ENCODE peak calls at places on chromosome 5, in five cellular contexts. S is prostate gland; C is PC-3; W is effector memory CD4-positive, alpha-beta T cell; A is CD4-positive, alpha-beta memory T cell. H is an unnamed sample. For H3K9me3, the result is how much of the 10 kb centered on the place peaks cover.

GRCh38 chr5:103256178-103256577 is 2.4 kb upstream of the MACIR start:
- DNase-seq in S (no peak), C (peak), W (no peak), A (no peak), H (no peak)

GRCh38 chr5:101806410-101806809 is 489.7 kb downstream of the SLCO4C1 start:
- DNase-seq in A (no peak), S (no peak), W (no peak), C (no peak), H (no peak)

GRCh38 chr5:172173771-172174170 is 14.3 kb downstream of the STK10 start:
- DNase-seq in W (peak), C (peak), A (peak), S (no peak), H (no peak)

GRCh38 chr5:150410524-150411244 is 2.0 kb downstream of the CD74 start:
- DNase-seq in A (peak), W (peak), S (peak), C (peak), H (peak)

GRCh38 chr5:159990506-159990905 is 18.4 kb upstream of the TTC1 start:
- DNase-seq in S (no peak), A (no peak), W (no peak), C (peak), H (no peak)

GRCh38 chr5:87231037-87231808 is 36.5 kb upstream of the RASA1 start:
- DNase-seq in C (peak), A (peak), S (no peak), W (peak), H (no peak)

GRCh38 chr5:78594946-78595921 is 53.3 kb downstream of the LHFPL2 start:
- DNase-seq in A (no peak), W (no peak), S (peak), C (peak), H (no peak)

GRCh38 chr5:80937591-80937990 is 22.6 kb upstream of the RASGRF2 start:
- DNase-seq in A (no peak), W (no peak), S (no peak), C (peak), H (no peak)

GRCh38 chr5:72152506-72152905 is 45.2 kb downstream of the MAP1B start:
- DNase-seq in C (no peak), W (no peak), A (no peak), S (no peak), H (no peak)

GRCh38 chr5:74040065-74040551 is 414.1 kb downstream of the ARHGEF28 start:
- DNase-seq in S (no peak), W (no peak), A (no peak), C (peak), H (no peak)

GRCh38 chr5:17000296-17000939 is 64.3 kb upstream of the MYO10 start:
- DNase-seq in W (no peak), S (no peak), C (peak), A (no peak), H (no peak)

GRCh38 chr5:1137567-1138444 is 25.9 kb upstream of the SLC12A7 start:
- DNase-seq in W (no peak), S (no peak), C (peak), A (no peak), H (no peak)

GRCh38 chr5:118468085-118468484 is 520.3 kb downstream of the DTWD2 start:
- DNase-seq in A (no peak), C (no peak), S (no peak), W (no peak), H (no peak)

GRCh38 chr5:90477816-90478215 is 3.2 kb downstream of the POLR3G start:
- DNase-seq in W (no peak), C (no peak), S (no peak), A (no peak), H (no peak)

GRCh38 chr5:36304095-36304494 is 2.4 kb upstream of the RANBP3L start:
- DNase-seq in A (no peak), S (no peak), W (no peak), C (no peak), H (no peak)

GRCh38 chr5:12625667-12626263 is 721.5 kb upstream of the CTNND2 start:
- DNase-seq in W (no peak), S (no peak), A (no peak), C (no peak), H (no peak)
- H3K9me3 ChIP-seq in W (under half), S (under half), A (under half), C (under half), H (under half)

DNA sequence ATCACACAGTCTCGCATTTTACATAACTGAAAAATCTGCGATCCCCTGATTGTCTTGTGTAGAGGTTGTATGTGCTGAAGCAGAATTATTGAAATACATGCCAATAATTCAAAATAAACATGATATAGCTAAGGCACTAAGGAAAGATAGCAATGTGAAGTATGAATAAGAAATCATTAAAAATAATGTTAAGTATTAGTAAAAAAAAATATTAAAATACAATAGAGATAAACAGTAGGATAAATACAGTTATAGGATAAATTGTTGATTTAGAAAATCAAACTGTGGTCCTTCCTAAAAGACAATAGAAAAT is 121.1 kb downstream of the FBXL17 start:
- DNase-seq in C (no peak), A (no peak), W (no peak), S (no peak), H (no peak)
- H3K4me3 ChIP-seq in C (no peak), A (no peak), W (no peak), S (no peak), H (no peak)

DNA sequence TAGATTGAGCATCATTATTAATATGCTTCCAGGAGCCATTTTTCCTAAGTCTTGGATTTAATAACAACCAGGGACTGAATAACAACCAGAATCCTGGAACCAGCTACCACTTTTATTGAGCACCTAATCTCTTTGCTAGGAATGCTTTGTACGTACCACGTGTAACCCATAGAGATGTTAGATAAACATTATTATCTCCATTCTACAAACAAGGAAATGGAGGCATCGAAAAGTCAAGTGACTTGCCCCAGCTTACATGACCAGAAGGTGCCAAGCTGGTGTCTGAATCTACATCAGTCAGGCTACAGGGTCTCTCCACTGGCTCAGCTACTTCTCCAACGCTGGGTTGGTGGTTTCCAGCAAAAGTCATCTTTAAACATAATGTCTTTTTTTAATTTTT is 256.1 kb upstream of the ANKRD55 start:
- DNase-seq in S (no peak), C (no peak), A (no peak), W (no peak), H (no peak)
- H3K9me3 ChIP-seq in S (under half), C (under half), A (under half), W (under half), H (under half)

GRCh38 chr5:33890147-33890546 is 1.6 kb downstream of the ADAMTS12 start:
- DNase-seq in A (no peak), S (no peak), C (no peak), W (no peak), H (no peak)

GRCh38 chr5:33891731-33892418 is at the start of gene ADAMTS12:
- DNase-seq in C (no peak), A (no peak), S (no peak), W (no peak), H (no peak)

GRCh38 chr5:33888582-33888981 is 3.2 kb downstream of the ADAMTS12 start:
- DNase-seq in W (no peak), S (no peak), A (no peak), C (no peak), H (no peak)

GRCh38 chr5:33892419-33893151 is 795 bp upstream of the ADAMTS12 start:
- DNase-seq in C (peak), W (no peak), A (no peak), S (no peak), H (no peak)

GRCh38 chr5:33890633-33891032 is 1.2 kb downstream of the ADAMTS12 start:
- DNase-seq in A (no peak), C (no peak), W (no peak), S (no peak), H (no peak)
- H3K4me3 ChIP-seq in A (no peak), C (no peak), W (no peak), S (no peak), H (no peak)

DNA sequence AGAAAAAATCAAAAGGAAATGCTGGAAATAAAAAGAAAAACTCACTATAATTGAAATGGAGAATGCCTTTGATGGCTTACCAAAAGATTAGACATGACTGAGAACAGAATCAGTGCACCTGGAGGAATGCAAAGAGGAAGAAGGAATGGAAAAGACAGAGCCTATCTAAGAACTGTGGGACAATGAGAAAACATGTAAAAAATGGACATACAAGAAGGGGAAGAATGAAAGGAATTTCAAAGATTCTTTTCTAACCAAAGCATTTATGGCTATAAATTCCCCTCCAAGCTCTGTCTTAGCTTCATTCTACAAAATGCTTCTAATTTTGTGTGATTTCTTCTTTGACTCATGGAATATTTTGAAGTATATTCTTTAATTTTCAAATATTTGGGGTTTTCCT is 47.5 kb upstream of the CLK4 start:
- DNase-seq in W (no peak), S (no peak), C (no peak), A (no peak), H (no peak)
- H3K9me3 ChIP-seq in W (under half), S (under half), C (under half), A (under half), H (under half)

GRCh38 chr5:173616577-173617118 is at the start of gene BOD1:
- DNase-seq in S (peak), W (peak), A (peak), C (peak), H (peak)

GRCh38 chr5:173613433-173614144 is 2.9 kb downstream of the BOD1 start:
- DNase-seq in W (no peak), S (no peak), A (no peak), C (no peak), H (no peak)

GRCh38 chr5:173614591-173614990 is 1.9 kb downstream of the BOD1 start:
- DNase-seq in W (no peak), C (no peak), A (no peak), S (no peak), H (no peak)

GRCh38 chr5:173618927-173619519 is 2.6 kb upstream of the BOD1 start:
- DNase-seq in W (peak), A (peak), C (peak), S (peak), H (peak)

GRCh38 chr5:173615884-173616576 is 420 bp downstream of the BOD1 start:
- DNase-seq in W (peak), S (peak), A (peak), C (peak), H (peak)
- H3K4me3 ChIP-seq in W (peak), S (peak), A (peak), C (peak), H (peak)

GRCh38 chr5:141421489-141421855 is 621 bp downstream of the PCDHGA11 start:
- DNase-seq in W (no peak), S (no peak), A (no peak), C (no peak), H (no peak)
- H3K9me3 ChIP-seq in W (under half), S (under half), A (under half), C (under half), H (half or more)

GRCh38 chr5:5341531-5342292 is 80.8 kb upstream of the ICE1 start:
- DNase-seq in S (no peak), A (no peak), W (no peak), C (peak), H (no peak)

GRCh38 chr5:5342784-5343183 is 79.7 kb upstream of the ICE1 start:
- DNase-seq in C (peak), A (no peak), S (no peak), W (no peak), H (no peak)

GRCh38 chr5:5343581-5343980 is 78.9 kb upstream of the ICE1 start:
- DNase-seq in C (no peak), W (no peak), A (no peak), S (no peak), H (no peak)

GRCh38 chr5:5339257-5339656 is 83.2 kb upstream of the ICE1 start:
- DNase-seq in W (no peak), A (no peak), S (no peak), C (no peak), H (no peak)

GRCh38 chr5:5340206-5340729 is 82.2 kb upstream of the ICE1 start:
- DNase-seq in A (no peak), W (no peak), S (no peak), C (peak), H (no peak)
- H3K4me3 ChIP-seq in A (no peak), W (no peak), S (no peak), C (no peak), H (no peak)

GRCh38 chr5:141261238-141261546 is 16.0 kb downstream of the PCDHB15 start:
- DNase-seq in C (no peak), S (no peak), W (no peak), A (no peak), H (no peak)

GRCh38 chr5:141260458-141261237 is 15.5 kb downstream of the PCDHB15 start:
- DNase-seq in C (peak), S (no peak), A (no peak), W (no peak), H (no peak)

GRCh38 chr5:141258948-141259347 is 13.8 kb downstream of the PCDHB15 start:
- DNase-seq in A (no peak), W (no peak), S (no peak), C (no peak), H (no peak)

DNA sequence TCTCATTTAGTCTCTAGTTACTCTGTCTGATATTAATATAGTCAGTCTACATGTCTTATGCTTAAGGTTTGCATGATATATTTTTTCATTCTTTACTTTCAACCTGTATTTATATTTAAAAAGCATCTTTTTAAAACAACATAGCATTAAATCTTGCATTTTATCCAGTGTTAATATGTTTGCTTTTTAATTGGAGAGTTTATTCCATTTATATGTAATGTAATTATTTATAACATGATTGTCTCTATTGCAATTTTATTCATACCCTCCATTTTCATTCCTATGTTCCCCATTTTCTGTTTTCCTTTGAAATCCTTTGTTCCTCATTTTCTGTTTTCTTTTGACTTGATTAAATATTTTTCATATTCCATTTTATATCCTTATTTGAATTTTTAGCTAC is 13.3 kb downstream of the PCDHB15 start:
- DNase-seq in C (no peak), A (no peak), S (no peak), W (no peak), H (no peak)
- H3K9me3 ChIP-seq in C (under half), A (under half), S (under half), W (half or more), H (under half)

DNA sequence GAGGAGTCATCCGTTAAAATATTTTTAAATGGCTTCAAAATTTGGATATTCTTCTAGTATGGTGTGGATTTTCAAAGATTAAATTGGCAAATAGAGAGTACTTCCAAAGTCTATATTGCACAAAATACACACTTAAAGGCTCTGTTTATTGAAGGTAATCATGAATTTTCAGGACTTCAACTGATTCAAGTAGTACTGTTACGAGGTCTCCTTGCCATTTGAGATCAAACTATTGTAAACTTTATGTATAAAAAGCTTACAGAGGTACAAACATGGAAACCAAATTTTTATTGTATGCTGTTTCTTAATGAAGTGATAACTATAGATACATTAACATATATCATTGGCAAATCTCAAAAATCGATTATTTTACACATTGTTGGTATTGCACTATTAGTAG is 2.5 kb downstream of the ERBIN start:
- DNase-seq in S (no peak), W (no peak), A (no peak), C (no peak), H (no peak)
- H3K4me3 ChIP-seq in S (peak), W (peak), A (peak), C (peak), H (peak)